ENCODE peak calls at places on chromosomes 1 and 21, in five cellular contexts. O is fibroblast of lung, K is heart left ventricle, C is tibial nerve, Z is right atrium auricular region. V is an unnamed sample.

GRCh38 chr1:153573351-153573750 is 7.7 kb upstream of the S100A2 start:
- DNase-seq in Z (no peak), K (no peak), O (peak; percentile 50), C (no peak), V (no peak)

GRCh38 chr1:197919523-197920301 is 2.5 kb downstream of the LHX9 start:
- DNase-seq in O (no peak), Z (no peak), C (no peak), K (no peak), V (no peak)

GRCh38 chr1:82586473-82586872 is 785.7 kb downstream of the ADGRL2 start:
- DNase-seq in C (no peak), O (peak; percentile 18), K (peak; percentile 44), Z (peak; percentile 72), V (no peak)

GRCh38 chr1:34983700-34984355 is 1.3 kb downstream of the TMEM35B start:
- DNase-seq in O (no peak), Z (no peak), C (no peak), K (no peak), V (no peak)

GRCh38 chr1:156504062-156504813 is 3.7 kb upstream of the MEF2D start:
- DNase-seq in K (no peak), Z (no peak), C (no peak), O (no peak), V (peak; percentile 38)

GRCh38 chr1:41447995-41448770 is 36.3 kb downstream of the EDN2 start:
- DNase-seq in Z (no peak), O (no peak), C (no peak), K (no peak), V (no peak)

GRCh38 chr1:246291141-246291540 is 215.9 kb downstream of the SMYD3 start:
- DNase-seq in K (no peak), O (no peak), Z (no peak), C (no peak), V (no peak)

GRCh38 chr1:15283500-15283899 is 36.5 kb downstream of the FHAD1 start:
- DNase-seq in C (no peak), Z (no peak), O (no peak), K (peak; percentile 50), V (peak; percentile 50)

GRCh38 chr1:25051504-25051903 is 121.4 kb upstream of the RUNX3 start:
- DNase-seq in Z (no peak), C (no peak), K (no peak), O (no peak), V (no peak)

GRCh38 chr1:41638086-41639024 is 153.9 kb upstream of the EDN2 start:
- DNase-seq in Z (no peak), K (no peak), O (no peak), C (no peak), V (no peak)

GRCh38 chr1:230917284-230918135 is 49.2 kb upstream of the C1orf198 start:
- DNase-seq in C (peak; percentile 57), K (peak; percentile 61), Z (no peak), O (peak; percentile 82), V (peak; percentile 62)

GRCh38 chr1:178538192-178538916 is 25.4 kb downstream of the TEX35 start:
- DNase-seq in K (no peak), Z (no peak), C (no peak), O (peak; percentile 40), V (peak; percentile 18)

GRCh38 chr1:109307363-109308021 is 681 bp upstream of the MYBPHL start:
- DNase-seq in K (peak; percentile 72), Z (no peak), C (no peak), O (peak; percentile 18), V (no peak)

GRCh38 chr1:236623371-236624166 is 19.3 kb upstream of the HEATR1 start:
- DNase-seq in K (no peak), O (no peak), C (no peak), Z (no peak), V (no peak)

GRCh38 chr1:153790282-153790995 is 15.2 kb downstream of the SLC27A3 start:
- DNase-seq in C (peak; percentile 56), Z (peak; percentile 93), O (peak; percentile 93), K (peak; percentile 93), V (no peak)

GRCh38 chr1:4628992-4629391 is 25.4 kb upstream of the AJAP1 start:
- DNase-seq in Z (no peak), K (no peak), C (no peak), O (no peak), V (no peak)

GRCh38 chr21:29947119-29947518 is 7.3 kb upstream of the GRIK1 start:
- DNase-seq in C (no peak), O (no peak), K (no peak), Z (no peak), V (no peak)

GRCh38 chr1:180720753-180721152 is 88.9 kb downstream of the XPR1 start:
- DNase-seq in K (no peak), C (no peak), Z (no peak), O (peak; percentile 8), V (no peak)

GRCh38 chr1:203867816-203868215 is 6.4 kb downstream of the SNRPE start:
- DNase-seq in K (no peak), O (no peak), C (no peak), Z (no peak), V (no peak)
- H3K36me3 ChIP-seq in K (peaks cover 59% of the 10 kb centered on the region), O (peaks cover 8% of the 10 kb centered on the region), C (peaks cover 86% of the 10 kb centered on the region), Z (peaks cover 74% of the 10 kb centered on the region), V (peaks cover 77% of the 10 kb centered on the region)

DNA sequence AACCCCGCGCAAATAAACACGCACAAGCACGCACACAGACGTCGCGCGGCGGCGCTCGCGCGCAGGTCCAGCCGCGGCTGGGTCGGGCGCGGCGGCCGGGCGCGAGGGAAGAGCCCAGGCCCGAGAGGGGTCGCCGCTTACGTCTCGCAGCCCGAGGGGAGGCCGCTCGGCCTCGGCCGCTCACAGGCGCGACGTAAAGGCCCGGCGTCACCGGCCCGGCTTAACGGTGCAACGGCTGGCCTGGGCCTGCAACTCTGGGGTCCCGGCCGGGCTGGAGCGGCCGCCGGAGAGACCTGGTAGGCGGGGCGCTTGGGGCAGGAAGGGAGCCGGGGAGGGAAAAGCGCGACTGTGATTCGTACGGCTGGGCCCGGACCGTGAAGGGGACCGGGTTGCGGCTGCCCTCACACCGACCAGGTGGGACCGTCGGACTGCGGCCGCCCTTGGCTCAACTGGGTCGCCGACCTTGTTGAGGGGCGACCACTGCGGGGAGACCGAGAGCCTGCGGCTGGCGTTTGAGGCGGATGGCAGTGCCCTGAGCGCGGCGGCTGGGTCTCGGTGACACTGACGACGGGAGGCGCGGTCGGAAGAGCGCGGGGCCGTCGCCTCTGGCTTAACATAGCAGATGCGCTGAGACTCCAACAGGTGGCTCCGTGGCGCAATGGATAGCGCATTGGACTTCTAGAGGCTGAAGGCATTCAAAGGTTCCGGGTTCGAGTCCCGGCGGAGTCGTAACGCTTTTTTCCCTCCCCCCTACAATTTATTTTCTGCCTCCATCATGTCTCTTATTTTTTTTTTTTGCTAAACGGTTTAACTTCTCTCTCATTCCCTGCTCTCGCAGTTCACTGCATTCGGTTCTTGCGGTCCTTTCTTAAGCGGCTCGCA is 31.8 kb downstream of the DNTTIP2 start:
- DNase-seq in K (peak; percentile 85), C (peak; percentile 79), Z (peak; percentile 91), O (peak; percentile 91), V (peak; percentile 85)
- H3K27ac ChIP-seq in K (peak overlapping the region; percentile 98), C (peak overlapping the region; percentile 99), Z (peak overlapping the region; percentile 99), O (peak overlapping the region; percentile 88), V (peak overlapping the region; percentile 84)

DNA sequence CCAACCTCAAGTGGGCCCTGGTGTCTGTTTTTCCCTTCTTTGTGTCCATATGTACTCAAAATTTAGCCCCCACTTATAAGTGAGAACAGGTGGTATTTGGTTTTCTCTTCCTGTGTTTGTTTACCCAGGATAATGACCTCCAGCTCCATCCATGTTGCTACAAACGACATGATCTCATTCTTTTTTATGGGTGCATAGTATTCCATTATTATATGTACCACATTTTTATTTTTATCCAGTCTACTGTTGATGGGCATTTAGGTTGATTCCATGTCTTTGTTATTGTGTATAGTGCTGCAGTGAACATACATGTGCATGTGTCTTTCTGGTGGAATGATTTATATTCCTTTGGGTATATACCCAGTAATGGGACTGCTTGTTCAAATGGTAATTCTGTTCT is 27.6 kb downstream of the FCRL3 start:
- DNase-seq in C (no peak), K (no peak), Z (no peak), O (no peak), V (no peak)
- H3K36me3 ChIP-seq in C (no peaks in the 10 kb centered on the region), K (no peaks in the 10 kb centered on the region), Z (no peaks in the 10 kb centered on the region), O (no peaks in the 10 kb centered on the region), V (no peaks in the 10 kb centered on the region)

GRCh38 chr1:182337736-182338571 is 53.6 kb downstream of the GLUL start:
- DNase-seq in Z (no peak), C (peak; percentile 37), K (no peak), O (no peak), V (no peak)
- H3K27ac ChIP-seq in Z (no peak overlapping the region), C (peak overlapping the region; percentile 70), K (no peak overlapping the region), O (no peak overlapping the region), V (no peak overlapping the region)

GRCh38 chr1:51518730-51519047 is 377 bp downstream of the EPS15 start:
- DNase-seq in Z (no peak), C (no peak), O (no peak), K (peak; percentile 54), V (no peak)

GRCh38 chr1:51519048-51519856 is at the start of gene EPS15:
- DNase-seq in Z (peak; percentile 78), O (peak; percentile 77), K (peak; percentile 91), C (peak; percentile 73), V (peak; percentile 70)

GRCh38 chr1:51518033-51518729 is 885 bp downstream of the EPS15 start:
- DNase-seq in C (no peak), Z (no peak), K (peak; percentile 53), O (peak; percentile 41), V (peak; percentile 48)

GRCh38 chr1:51519857-51520699 is 1.0 kb upstream of the EPS15 start:
- DNase-seq in Z (no peak), O (peak; percentile 55), C (no peak), K (no peak), V (peak; percentile 43)

GRCh38 chr1:51520700-51521248 is 1.7 kb upstream of the EPS15 start:
- DNase-seq in K (no peak), C (no peak), Z (no peak), O (no peak), V (no peak)
- H3K36me3 ChIP-seq in K (no peaks in the 10 kb centered on the region), C (no peaks in the 10 kb centered on the region), Z (no peaks in the 10 kb centered on the region), O (no peaks in the 10 kb centered on the region), V (peaks cover 9% of the 10 kb centered on the region)

GRCh38 chr1:211541715-211542477 is 37.1 kb downstream of the SLC30A1 start:
- DNase-seq in Z (no peak), K (no peak), C (no peak), O (peak; percentile 39), V (no peak)
- H3K27ac ChIP-seq in Z (no peak overlapping the region), K (no peak overlapping the region), C (no peak overlapping the region), O (no peak overlapping the region), V (no peak overlapping the region)